ENCODE peak calls at places on chromosomes 16 and 17, in ten cellular contexts. B, W, E, K, I, M, R, L, G and Z are unnamed samples.
A peak's percentile ranks its signal among the peaks of the same experiment; 100 is the strongest.

GRCh38 chr17:10125761-10126553 is 72.4 kb downstream of the GAS7 start:
- DNase-seq in B (no peak), W (no peak), E (no peak), K (no peak), I (no peak), M (no peak), R (peak; percentile 64), L (no peak), G (peak; percentile 41), Z (no peak)

GRCh38 chr16:62692685-62693084 is 656.4 kb upstream of the CDH8 start:
- DNase-seq in B (no peak), W (no peak), E (no peak), K (no peak), I (no peak), M (no peak), R (no peak), L (no peak), G (no peak), Z (no peak)

GRCh38 chr17:79715318-79716182 is 15.2 kb upstream of the ENPP7 start:
- DNase-seq in B (no peak), W (no peak), E (no peak), K (no peak), I (no peak), M (no peak), R (no peak), L (no peak), G (no peak), Z (no peak)

GRCh38 chr16:17939723-17940122 is 396.8 kb downstream of the NPIPA8 start:
- DNase-seq in B (no peak), W (no peak), E (no peak), K (no peak), I (no peak), M (no peak), R (no peak), L (no peak), G (no peak), Z (no peak)

GRCh38 chr16:11133344-11133921 is 122.6 kb downstream of the SOCS1 start:
- DNase-seq in B (no peak), W (no peak), E (peak; percentile 91), K (peak; percentile 94), I (no peak), M (no peak), R (no peak), L (no peak), G (peak; percentile 93), Z (peak; percentile 97)

GRCh38 chr16:5234295-5235050 is 136.9 kb upstream of the EEF2KMT start:
- DNase-seq in B (no peak), W (no peak), E (no peak), K (no peak), I (no peak), M (no peak), R (no peak), L (no peak), G (no peak), Z (no peak)

GRCh38 chr16:53043986-53044571 is 8.6 kb downstream of the CHD9NB start:
- DNase-seq in B (no peak), W (no peak), E (no peak), K (no peak), I (no peak), M (peak; percentile 35), R (peak; percentile 78), L (no peak), G (no peak), Z (peak; percentile 64)

GRCh38 chr16:166375-167116 is 768 bp downstream of the HBM start:
- DNase-seq in B (no peak), W (no peak), E (no peak), K (peak; percentile 14), I (no peak), M (no peak), R (no peak), L (no peak), G (no peak), Z (no peak)

GRCh38 chr16:8655184-8655717 is 19.2 kb upstream of the ABAT start:
- DNase-seq in B (no peak), W (no peak), E (no peak), K (no peak), I (no peak), M (peak; percentile 20), R (peak; percentile 40), L (peak; percentile 57), G (peak; percentile 46), Z (peak; percentile 63)

GRCh38 chr17:60392845-60393702 is 1.1 kb upstream of the USP32 start:
- DNase-seq in B (no peak), W (no peak), E (peak; percentile 56), K (peak; percentile 20), I (no peak), M (no peak), R (peak; percentile 56), L (peak; percentile 31), G (peak; percentile 86), Z (peak; percentile 86)

GRCh38 chr17:68600881-68601564 is at the start of gene FAM20A:
- DNase-seq in B (no peak), W (no peak), E (no peak), K (peak; percentile 52), I (no peak), M (peak; percentile 51), R (no peak), L (peak; percentile 26), G (peak; percentile 43), Z (peak; percentile 5)

GRCh38 chr17:17077861-17078732 is 35.8 kb downstream of the MPRIP start:
- DNase-seq in B (no peak), W (no peak), E (no peak), K (no peak), I (no peak), M (no peak), R (no peak), L (no peak), G (no peak), Z (no peak)

GRCh38 chr17:81960130-81960958 is 643 bp downstream of the NOTUM start:
- DNase-seq in B (no peak), W (no peak), E (no peak), K (no peak), I (no peak), M (peak; percentile 48), R (no peak), L (no peak), G (no peak), Z (no peak)

GRCh38 chr16:8887952-8888560 is 5.9 kb downstream of the LITAFD start:
- DNase-seq in B (no peak), W (no peak), E (peak; percentile 36), K (peak; percentile 70), I (no peak), M (no peak), R (peak; percentile 96), L (no peak), G (no peak), Z (no peak)

GRCh38 chr16:57297856-57298255 is 13.4 kb upstream of the PLLP start:
- DNase-seq in B (no peak), W (peak; percentile 60), E (no peak), K (no peak), I (no peak), M (no peak), R (no peak), L (no peak), G (no peak), Z (no peak)

GRCh38 chr17:67491009-67491677 is 114.1 kb downstream of the PITPNC1 start:
- DNase-seq in B (no peak), W (no peak), E (peak; percentile 99), K (peak; percentile 93), I (no peak), M (peak; percentile 23), R (no peak), L (no peak), G (peak; percentile 96), Z (peak; percentile 98)

GRCh38 chr16:58733248-58733670 is 857 bp downstream of the GOT2 start:
- DNase-seq in B (no peak), W (no peak), E (peak; percentile 11), K (no peak), I (no peak), M (peak; percentile 60), R (peak; percentile 26), L (no peak), G (peak; percentile 9), Z (peak; percentile 16)

GRCh38 chr16:1288813-1289479 is 20.5 kb upstream of the UBE2I start:
- DNase-seq in B (no peak), W (no peak), E (no peak), K (no peak), I (no peak), M (no peak), R (no peak), L (no peak), G (no peak), Z (no peak)

GRCh38 chr17:49894761-49895160 is 46.9 kb upstream of the TAC4 start:
- DNase-seq in B (no peak), W (no peak), E (no peak), K (no peak), I (no peak), M (no peak), R (no peak), L (no peak), G (no peak), Z (no peak)

GRCh38 chr16:49576173-49576494 is 202.5 kb downstream of the C16orf78 start:
- DNase-seq in B (no peak), W (no peak), E (no peak), K (no peak), I (no peak), M (no peak), R (no peak), L (no peak), G (no peak), Z (no peak)

GRCh38 chr17:53472586-53472985 is 350.1 kb upstream of the KIF2B start:
- DNase-seq in B (no peak), W (no peak), E (no peak), K (no peak), I (no peak), M (no peak), R (no peak), L (no peak), G (no peak), Z (no peak)

GRCh38 chr16:24848065-24848464 is 2.3 kb downstream of the SLC5A11 start:
- DNase-seq in B (no peak), W (no peak), E (peak; percentile 45), K (peak; percentile 45), I (no peak), M (no peak), R (no peak), L (no peak), G (peak; percentile 61), Z (peak; percentile 71)

GRCh38 chr17:74810699-74811485 is 34.7 kb upstream of the NAT9 start:
- DNase-seq in B (no peak), W (no peak), E (no peak), K (no peak), I (no peak), M (no peak), R (peak; percentile 86), L (no peak), G (no peak), Z (no peak)

GRCh38 chr17:49949634-49950033 is 19.4 kb upstream of the DLX4 start:
- DNase-seq in B (no peak), W (no peak), E (no peak), K (no peak), I (no peak), M (no peak), R (no peak), L (no peak), G (no peak), Z (no peak)

GRCh38 chr16:54939537-54940278 is 9.0 kb downstream of the IRX5 start:
- DNase-seq in B (no peak), W (no peak), E (no peak), K (no peak), I (no peak), M (peak; percentile 72), R (no peak), L (no peak), G (no peak), Z (no peak)

GRCh38 chr17:39104046-39104445 is 47.4 kb downstream of the PLXDC1 start:
- DNase-seq in B (no peak), W (no peak), E (no peak), K (no peak), I (no peak), M (no peak), R (no peak), L (no peak), G (peak; percentile 68), Z (peak; percentile 67)

GRCh38 chr17:80375186-80375585 is 39.8 kb upstream of the ENDOV start:
- DNase-seq in B (no peak), W (no peak), E (no peak), K (no peak), I (no peak), M (no peak), R (no peak), L (no peak), G (no peak), Z (no peak)

GRCh38 chr17:14047591-14047990 is 21.7 kb upstream of the COX10 start:
- DNase-seq in B (no peak), W (no peak), E (no peak), K (no peak), I (no peak), M (no peak), R (no peak), L (no peak), G (no peak), Z (no peak)